ENCODE peak calls at places on chromosomes 5 and 9, in seven cellular contexts. H is PC-3; L is heart right ventricle; C is neural crest cell; I is CD4-positive, alpha-beta memory T cell; T is keratinocyte; K is kidney glomerular epithelial cell. A is an unnamed sample.

GRCh38 chr5:57094753-57095683 is 78.8 kb upstream of the GPBP1 start:
- DNase-seq in H (peak), L (no peak), C (no peak), I (no peak), T (peak), K (no peak), A (peak)

GRCh38 chr5:158203256-158203655 is 344.3 kb upstream of the CLINT1 start:
- DNase-seq in H (no peak), L (no peak), C (no peak), I (no peak), T (no peak), K (no peak), A (no peak)

GRCh38 chr5:43389679-43390329 is 22.4 kb downstream of the CCL28 start:
- DNase-seq in H (peak), L (no peak), C (peak), I (peak), T (peak), K (peak), A (peak)

GRCh38 chr5:33195431-33196128 is 245.2 kb upstream of the TARS1 start:
- DNase-seq in H (peak), L (no peak), C (no peak), I (no peak), T (no peak), K (peak), A (no peak)

GRCh38 chr9:1025131-1025530 is 25.0 kb upstream of the DMRT2 start:
- DNase-seq in H (no peak), L (no peak), C (no peak), I (no peak), T (no peak), K (no peak), A (no peak)

GRCh38 chr5:154486427-154486866 is 8.4 kb upstream of the HAND1 start:
- DNase-seq in H (no peak), L (no peak), C (no peak), I (no peak), T (no peak), K (no peak), A (no peak)

GRCh38 chr9:77582572-77583365 is 65.4 kb downstream of the GNA14 start:
- DNase-seq in H (no peak), L (no peak), C (no peak), I (no peak), T (no peak), K (no peak), A (no peak)

GRCh38 chr9:36793277-36793676 is 220.6 kb downstream of the MELK start:
- DNase-seq in H (no peak), L (no peak), C (no peak), I (no peak), T (no peak), K (no peak), A (no peak)

GRCh38 chr5:98933446-98934072 is 4.8 kb upstream of the CHD1 start:
- DNase-seq in H (no peak), L (no peak), C (no peak), I (peak), T (no peak), K (no peak), A (no peak)

GRCh38 chr5:59587489-59588337 is 305.8 kb downstream of the PDE4D start:
- DNase-seq in H (peak), L (peak), C (peak), I (no peak), T (no peak), K (peak), A (peak)

GRCh38 chr9:134744542-134745295 is 103.1 kb downstream of the COL5A1 start:
- DNase-seq in H (no peak), L (no peak), C (no peak), I (no peak), T (no peak), K (no peak), A (no peak)

GRCh38 chr9:83599071-83599470 is 23.9 kb upstream of the IDNK start:
- DNase-seq in H (no peak), L (no peak), C (no peak), I (no peak), T (no peak), K (no peak), A (no peak)

A was measured in stomach.